ENCODE peak calls at places on chromosomes 4 and X, in nine cellular contexts. H, U, E, J, A, K, C, O and V are unnamed samples.

GRCh38 chr4:112370466-112370865 is 73.3 kb downstream of the ALPK1 start:
- DNase-seq in H (no peak), U (no peak), E (no peak), J (no peak), A (no peak), K (no peak), C (no peak), O (no peak), V (no peak)

GRCh38 chr4:153045111-153045982 is 109.2 kb downstream of the FHDC1 start:
- DNase-seq in H (no peak), U (no peak), E (no peak), J (no peak), A (no peak), K (no peak), C (no peak), O (no peak), V (no peak)

GRCh38 chr4:24042094-24042493 is 152.2 kb upstream of the PPARGC1A start:
- DNase-seq in H (no peak), U (no peak), E (no peak), J (no peak), A (no peak), K (peak), C (no peak), O (no peak), V (no peak)

GRCh38 chr4:151344948-151345347 is 19.5 kb upstream of the SH3D19 start:
- DNase-seq in H (no peak), U (no peak), E (no peak), J (no peak), A (no peak), K (no peak), C (no peak), O (no peak), V (no peak)

GRCh38 chrX:20066968-20067708 is 49.6 kb downstream of the MAP7D2 start:
- DNase-seq in H (peak), U (no peak), E (no peak), J (no peak), A (no peak), K (no peak), C (no peak), O (no peak), V (no peak)

GRCh38 chr4:144295286-144295995 is 154.9 kb upstream of the GYPA start:
- DNase-seq in H (no peak), U (no peak), E (no peak), J (no peak), A (no peak), K (no peak), C (no peak), O (no peak), V (no peak)

GRCh38 chrX:5726246-5726645 is 502.4 kb downstream of the NLGN4X start:
- DNase-seq in H (no peak), U (no peak), E (no peak), J (no peak), A (no peak), K (no peak), C (no peak), O (no peak), V (no peak)

GRCh38 chrX:48802813-48803261 is 970 bp downstream of the HDAC6 start:
- DNase-seq in H (no peak), U (no peak), E (no peak), J (no peak), A (no peak), K (no peak), C (no peak), O (no peak), V (no peak)

GRCh38 chr4:647481-647880 is 22.1 kb downstream of the PDE6B start:
- DNase-seq in H (no peak), U (no peak), E (no peak), J (no peak), A (no peak), K (no peak), C (no peak), O (no peak), V (no peak)

GRCh38 chr4:101277661-101278060 is 69.7 kb downstream of the PPP3CA start:
- DNase-seq in H (no peak), U (no peak), E (no peak), J (no peak), A (no peak), K (no peak), C (no peak), O (no peak), V (no peak)

GRCh38 chr4:30720656-30721352 is 635 bp downstream of the PCDH7 start:
- DNase-seq in H (peak), U (no peak), E (no peak), J (no peak), A (no peak), K (no peak), C (no peak), O (peak), V (no peak)

GRCh38 chrX:100642296-100642695 is 1.7 kb upstream of the SRPX2 start:
- DNase-seq in H (no peak), U (no peak), E (no peak), J (no peak), A (no peak), K (no peak), C (no peak), O (no peak), V (no peak)

GRCh38 chr4:96972920-96973319 is 1133.0 kb downstream of the PDHA2 start:
- DNase-seq in H (no peak), U (no peak), E (no peak), J (no peak), A (no peak), K (no peak), C (no peak), O (no peak), V (no peak)

GRCh38 chr4:184568770-184569169 is 80.5 kb downstream of the CASP3 start:
- DNase-seq in H (no peak), U (no peak), E (no peak), J (no peak), A (no peak), K (no peak), C (no peak), O (no peak), V (no peak)

GRCh38 chrX:24245201-24245600 is 68.7 kb downstream of the SUPT20HL2 start:
- DNase-seq in H (no peak), U (no peak), E (no peak), J (no peak), A (no peak), K (no peak), C (no peak), O (no peak), V (no peak)

GRCh38 chrX:111615227-111615626 is 65.7 kb upstream of the ALG13 start:
- DNase-seq in H (no peak), U (no peak), E (no peak), J (no peak), A (no peak), K (no peak), C (no peak), O (no peak), V (no peak)

GRCh38 chr4:118964891-118965411 is 76.3 kb downstream of the SYNPO2 start:
- DNase-seq in H (no peak), U (no peak), E (no peak), J (no peak), A (no peak), K (no peak), C (no peak), O (no peak), V (no peak)

GRCh38 chrX:152904151-152905080 is 6.5 kb downstream of the ZNF185 start:
- DNase-seq in H (peak), U (no peak), E (peak), J (no peak), A (no peak), K (no peak), C (no peak), O (peak), V (no peak)

GRCh38 chr4:75904086-75904485 is 1.8 kb upstream of the PPEF2 start:
- DNase-seq in H (no peak), U (no peak), E (no peak), J (no peak), A (no peak), K (no peak), C (no peak), O (no peak), V (no peak)

GRCh38 chrX:107323786-107324492 is 117.5 kb downstream of the DNAAF6 start:
- DNase-seq in H (no peak), U (no peak), E (no peak), J (no peak), A (no peak), K (no peak), C (no peak), O (no peak), V (no peak)

GRCh38 chr4:143961084-143961483 is 55.7 kb upstream of the GYPE start:
- DNase-seq in H (no peak), U (no peak), E (no peak), J (no peak), A (no peak), K (no peak), C (no peak), O (no peak), V (no peak)

GRCh38 chr4:155773196-155773800 is 14.5 kb downstream of the GUCY1B1 start:
- DNase-seq in H (no peak), U (no peak), E (no peak), J (no peak), A (no peak), K (no peak), C (no peak), O (no peak), V (no peak)